ENCODE peak calls at places on chromosome X, in ten cellular contexts. M is uterus; G is tibial nerve; X is mammary epithelial cell; Y is cardiac muscle cell; Q is neuronal stem cell; P is GM23248; V is CD8-positive, alpha-beta memory T cell; E is K562; I is stomach. W is an unnamed sample.
A peak's percentile ranks its signal among the peaks of the same experiment; 100 is the strongest.

GRCh38 chrX:106698693-106699092 is 27.8 kb upstream of the RNF128 start:
- DNase-seq in V (no peak), X (peak; percentile 6), M (no peak), E (no peak), Q (no peak), P (peak; percentile 72), I (no peak), G (no peak), Y (peak; percentile 25), W (no peak)

GRCh38 chrX:41621236-41621651 is 67.5 kb upstream of the GPR34 start:
- DNase-seq in E (peak; percentile 20), Y (peak; percentile 52), M (no peak), V (no peak), Q (no peak), I (no peak), G (no peak), X (peak; percentile 14), P (peak; percentile 0), W (no peak)

GRCh38 chrX:119605739-119606507 is at the start of gene NKRF:
- DNase-seq in E (peak; percentile 83), G (peak; percentile 89), I (peak; percentile 93), Y (peak; percentile 93), M (peak; percentile 94), X (peak; percentile 80), V (peak; percentile 94), P (peak; percentile 92), Q (peak; percentile 75), W (peak; percentile 94)

GRCh38 chrX:86028681-86029080 is 18.7 kb downstream of the CHM start:
- DNase-seq in G (no peak), E (no peak), M (no peak), I (no peak), Q (no peak), Y (no peak), V (no peak), P (peak; percentile 20), X (no peak), W (no peak)

GRCh38 chrX:131675596-131676194 is 131.8 kb downstream of the OR13H1 start:
- DNase-seq in G (no peak), P (peak; percentile 19), E (peak; percentile 46), Q (peak; percentile 3), V (no peak), X (peak; percentile 16), I (no peak), M (no peak), Y (peak; percentile 1), W (no peak)

GRCh38 chrX:123835661-123836371 is 24.0 kb upstream of the XIAP start:
- DNase-seq in Y (peak; percentile 50), X (peak; percentile 81), Q (no peak), G (no peak), I (no peak), E (no peak), M (no peak), V (no peak), P (peak; percentile 84), W (no peak)

GRCh38 chrX:133776072-133776471 is 209.3 kb downstream of the GPC3 start:
- DNase-seq in V (no peak), X (no peak), Y (peak; percentile 6), E (peak; percentile 40), G (no peak), P (no peak), Q (no peak), M (no peak), I (peak; percentile 27), W (no peak)

GRCh38 chrX:109740076-109740809 is 7.2 kb upstream of the ACSL4 start:
- DNase-seq in P (peak; percentile 38), V (no peak), E (no peak), I (no peak), Q (no peak), Y (peak; percentile 64), X (peak; percentile 65), G (peak; percentile 32), M (no peak), W (no peak)

GRCh38 chrX:22430701-22431100 is 158.0 kb downstream of the CBLL2 start:
- DNase-seq in X (no peak), G (no peak), V (no peak), P (peak; percentile 64), I (no peak), M (no peak), Q (no peak), E (no peak), Y (no peak), W (no peak)

GRCh38 chrX:53186363-53186762 is 38.6 kb downstream of the KDM5C start:
- DNase-seq in E (no peak), P (peak; percentile 64), Q (no peak), M (no peak), G (no peak), Y (no peak), I (no peak), X (peak; percentile 96), V (no peak), W (no peak)

GRCh38 chrX:75623535-75623934 is 100.7 kb upstream of the ZDHHC15 start:
- DNase-seq in G (no peak), M (no peak), Q (no peak), V (no peak), P (no peak), X (no peak), I (no peak), Y (no peak), E (no peak), W (no peak)

GRCh38 chrX:29172880-29173279 is 585.6 kb downstream of the IL1RAPL1 start:
- DNase-seq in I (no peak), M (no peak), E (no peak), X (no peak), G (no peak), Y (peak; percentile 82), P (peak; percentile 0), V (no peak), Q (no peak), W (no peak)
- H3K4me3 ChIP-seq in I (no peak overlapping the region), M (no peak overlapping the region), E (no peak overlapping the region), X (no peak overlapping the region), G (no peak overlapping the region), Y (no peak overlapping the region), P (no peak overlapping the region), V (no peak overlapping the region), Q (no peak overlapping the region), W (no peak overlapping the region)

GRCh38 chrX:12657881-12658280 is 133.3 kb upstream of the PRPS2 start:
- DNase-seq in X (no peak), V (no peak), Y (no peak), E (no peak), M (no peak), I (no peak), P (no peak), Q (no peak), G (no peak), W (no peak)

DNA sequence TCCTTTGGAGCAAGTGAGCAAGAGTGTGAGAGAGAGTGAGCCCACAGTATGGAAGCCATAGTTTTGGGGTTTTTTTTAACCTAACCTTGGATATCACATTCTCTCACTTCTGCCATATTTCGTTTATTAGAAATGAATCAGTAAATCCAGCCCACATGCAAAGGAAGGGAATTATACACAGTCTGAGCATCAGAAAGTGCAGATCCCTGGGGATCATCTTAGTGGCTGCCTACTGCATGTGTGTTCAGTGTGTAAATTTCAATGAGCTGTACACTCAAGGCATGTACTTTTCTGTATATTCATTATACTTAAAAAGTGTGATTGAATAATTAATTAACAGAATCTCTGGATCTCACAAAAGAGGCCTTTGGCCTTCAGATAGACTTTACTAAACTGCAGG is 133.8 kb upstream of the PRPS2 start:
- DNase-seq in P (no peak), G (no peak), Y (no peak), E (no peak), X (no peak), V (no peak), M (no peak), I (no peak), Q (no peak), W (no peak)
- H3K27me3 ChIP-seq in P (no peaks in the 10 kb centered on the region), G (no peaks in the 10 kb centered on the region), Y (no peaks in the 10 kb centered on the region), E (no peaks in the 10 kb centered on the region), X (no peaks in the 10 kb centered on the region), V (no peaks in the 10 kb centered on the region), M (no peaks in the 10 kb centered on the region), I (no peaks in the 10 kb centered on the region), Q (no peaks in the 10 kb centered on the region), W (no peaks in the 10 kb centered on the region)

GRCh38 chrX:149540133-149540620 is 635 bp upstream of the EOLA1 start:
- DNase-seq in G (peak; percentile 89), M (peak; percentile 97), X (peak; percentile 68), Q (peak; percentile 78), E (peak; percentile 84), P (peak; percentile 91), Y (peak; percentile 93), I (peak; percentile 92), V (peak; percentile 95), W (peak; percentile 98)
- H3K4me3 ChIP-seq in G (peak overlapping the region; percentile 65), M (peak overlapping the region; percentile 47), X (peak overlapping the region; percentile 72), Q (peak overlapping the region; percentile 89), E (peak overlapping the region; percentile 71), P (peak overlapping the region; percentile 96), Y (peak overlapping the region; percentile 66), I (peak overlapping the region; percentile 59), V (peak overlapping the region; percentile 63), W (peak overlapping the region; percentile 67)

DNA sequence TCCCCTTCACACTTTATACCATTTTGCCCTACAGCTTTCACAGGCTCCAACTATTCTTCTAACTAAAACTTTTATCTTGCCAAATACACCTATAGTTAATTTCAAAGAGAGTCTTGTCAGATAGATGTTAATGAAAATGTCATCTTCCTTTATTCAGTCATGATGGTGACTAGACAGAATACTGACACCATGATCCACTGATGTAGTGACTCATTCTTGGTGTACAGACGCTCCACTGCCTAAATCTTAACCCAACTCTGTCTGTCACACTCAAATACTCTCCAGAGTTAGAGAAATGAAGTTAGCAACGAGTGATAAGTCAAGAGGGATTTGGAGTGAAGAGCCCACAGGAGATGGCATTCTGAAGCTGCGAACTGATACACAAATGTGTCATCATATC is 32.1 kb upstream of the HDAC8 start:
- DNase-seq in Y (no peak), P (no peak), M (no peak), I (no peak), E (no peak), V (no peak), G (no peak), X (no peak), Q (no peak), W (no peak)
- H3K27me3 ChIP-seq in Y (no peaks in the 10 kb centered on the region), P (no peaks in the 10 kb centered on the region), M (no peaks in the 10 kb centered on the region), I (no peaks in the 10 kb centered on the region), E (no peaks in the 10 kb centered on the region), V (no peaks in the 10 kb centered on the region), G (no peaks in the 10 kb centered on the region), X (no peaks in the 10 kb centered on the region), Q (no peaks in the 10 kb centered on the region), W (no peaks in the 10 kb centered on the region)

GRCh38 chrX:107718156-107718621 is 57.4 kb downstream of the TSC22D3 start:
- DNase-seq in M (peak; percentile 94), Q (peak; percentile 54), I (peak; percentile 91), G (peak; percentile 95), X (peak; percentile 69), Y (peak; percentile 87), E (peak; percentile 74), V (peak; percentile 82), P (peak; percentile 75), W (peak; percentile 93)
- H3K4me3 ChIP-seq in M (no peak overlapping the region), Q (no peak overlapping the region), I (no peak overlapping the region), G (peak overlapping the region; percentile 77), X (no peak overlapping the region), Y (no peak overlapping the region), E (no peak overlapping the region), V (no peak overlapping the region), P (no peak overlapping the region), W (peak overlapping the region; percentile 71)

GRCh38 chrX:8907678-8908077 is 106.5 kb upstream of the FAM9A start:
- DNase-seq in Y (no peak), P (no peak), X (no peak), G (no peak), V (no peak), M (no peak), I (no peak), E (no peak), Q (no peak), W (no peak)

DNA sequence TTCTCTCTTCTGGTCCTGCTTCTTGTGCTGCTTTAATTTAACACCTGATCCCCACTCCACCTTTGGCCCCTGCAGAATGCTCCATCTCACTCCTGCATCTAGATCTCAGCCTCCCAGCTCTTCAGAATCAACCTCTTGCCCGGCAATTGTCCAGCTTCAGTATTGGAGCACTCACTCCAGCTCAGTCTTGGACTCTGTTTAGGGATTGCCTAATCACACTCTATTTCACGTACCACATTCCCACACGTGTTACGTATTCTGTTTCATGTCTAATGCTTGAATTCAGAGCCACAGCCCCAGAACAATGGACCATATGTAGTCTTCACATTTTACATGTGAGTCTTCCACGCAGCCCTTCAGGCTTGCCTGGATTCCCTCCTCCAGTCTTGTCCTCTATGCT is 105.1 kb upstream of the FAM9A start:
- DNase-seq in V (no peak), G (no peak), M (no peak), I (no peak), Y (no peak), P (peak; percentile 20), X (no peak), Q (no peak), E (no peak), W (no peak)
- H3K27me3 ChIP-seq in V (no peaks in the 10 kb centered on the region), G (no peaks in the 10 kb centered on the region), M (no peaks in the 10 kb centered on the region), I (no peaks in the 10 kb centered on the region), Y (peaks cover 21% of the 10 kb centered on the region), P (no peaks in the 10 kb centered on the region), X (no peaks in the 10 kb centered on the region), Q (no peaks in the 10 kb centered on the region), E (no peaks in the 10 kb centered on the region), W (no peaks in the 10 kb centered on the region)